ENCODE peak calls at places on chromosomes 3 and 15, in six cellular contexts. A is heart right ventricle, U is astrocyte, E is HFFc6, V is cardiac fibroblast, S is Panc1. M is an unnamed sample.

GRCh38 chr3:34207826-34208225 is 409.4 kb downstream of the PDCD6IP start:
- DNase-seq in A (no peak), U (peak), E (no peak), V (peak), S (no peak), M (no peak)

GRCh38 chr3:160003520-160004128 is 15.0 kb downstream of the IL12A start:
- DNase-seq in A (peak), U (peak), E (peak), V (peak), S (peak), M (peak)

GRCh38 chr3:193853511-193854219 is 260.7 kb downstream of the OPA1 start:
- DNase-seq in A (no peak), U (no peak), E (no peak), V (no peak), S (no peak), M (no peak)

GRCh38 chr3:18389108-18389733 is 35.9 kb downstream of the SATB1 start:
- DNase-seq in A (no peak), U (no peak), E (no peak), V (peak), S (no peak), M (peak)

GRCh38 chr3:142586803-142587406 is 8.4 kb upstream of the ATR start:
- DNase-seq in A (peak), U (peak), E (peak), V (peak), S (peak), M (no peak)

GRCh38 chr3:187568171-187568570 is 102.0 kb downstream of the SST start:
- DNase-seq in A (no peak), U (no peak), E (peak), V (peak), S (no peak), M (no peak)

GRCh38 chr3:42177068-42177800 is 86.1 kb downstream of the TRAK1 start:
- DNase-seq in A (no peak), U (no peak), E (no peak), V (no peak), S (no peak), M (no peak)

GRCh38 chr15:52798529-52799101 is 8.5 kb upstream of the ONECUT1 start:
- DNase-seq in A (no peak), U (no peak), E (no peak), V (no peak), S (no peak), M (no peak)

GRCh38 chr3:120072867-120073525 is 21.3 kb downstream of the GSK3B start:
- DNase-seq in A (no peak), U (no peak), E (no peak), V (no peak), S (no peak), M (no peak)
- TF ChIP-seq CTCF in A (no peak), U (no peak), E (peak), V (no peak), S (no peak), M (peak)

GRCh38 chr3:13393427-13394360 is 26.4 kb downstream of the NUP210 start:
- DNase-seq in A (no peak), U (no peak), E (no peak), V (no peak), S (no peak), M (no peak)

GRCh38 chr3:13388816-13389215 is 31.3 kb downstream of the NUP210 start:
- DNase-seq in A (no peak), U (no peak), E (no peak), V (no peak), S (no peak), M (no peak)

GRCh38 chr3:13394363-13394762 is 25.8 kb downstream of the NUP210 start:
- DNase-seq in A (no peak), U (no peak), E (no peak), V (no peak), S (no peak), M (no peak)

GRCh38 chr3:13389378-13389777 is 30.7 kb downstream of the NUP210 start:
- DNase-seq in A (no peak), U (no peak), E (no peak), V (no peak), S (no peak), M (no peak)

DNA sequence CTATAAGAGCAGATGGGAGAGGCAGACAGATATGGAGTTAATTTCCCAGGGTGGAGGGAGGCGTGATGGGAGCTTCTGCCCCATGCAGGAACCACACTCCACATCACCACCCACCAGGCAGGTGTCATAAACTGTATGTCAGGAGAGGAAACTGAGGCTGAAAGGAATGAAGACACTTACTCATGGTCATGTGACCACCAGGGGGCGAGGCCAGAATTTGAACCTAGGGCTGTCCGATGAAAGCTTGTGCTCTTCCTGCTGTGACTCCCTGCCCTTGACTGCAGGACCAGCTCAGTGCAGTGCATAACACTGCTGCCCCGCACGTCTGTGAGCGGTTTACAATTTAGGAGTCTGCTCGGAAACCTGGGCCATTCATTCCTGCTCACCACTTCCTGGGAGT is 28.8 kb downstream of the NUP210 start:
- DNase-seq in A (no peak), U (no peak), E (no peak), V (no peak), S (no peak), M (no peak)
- TF ChIP-seq CTCF in A (no peak), U (no peak), E (peak), V (no peak), S (no peak), M (no peak)

DNA sequence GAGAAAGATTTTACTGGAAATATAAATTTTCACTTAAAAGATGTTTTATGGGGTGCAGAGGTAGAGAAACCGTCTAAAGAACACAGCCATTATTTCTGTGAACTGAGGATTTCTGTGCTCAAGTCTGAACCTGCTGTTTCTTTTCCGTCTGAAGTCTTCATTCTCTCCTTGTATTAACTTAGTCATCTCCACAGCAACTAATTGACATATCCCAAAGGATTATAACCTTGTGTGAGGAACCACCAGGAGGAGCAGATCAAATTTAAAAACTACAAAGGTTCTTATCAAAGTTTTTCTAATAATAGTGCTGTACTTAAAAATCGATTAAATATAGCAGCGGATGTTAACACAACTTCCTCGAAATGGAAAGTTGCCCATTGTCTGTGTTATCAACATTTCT is 31.1 kb upstream of the ICE2 start:
- DNase-seq in A (no peak), U (no peak), E (no peak), V (no peak), S (no peak), M (no peak)
- TF ChIP-seq CTCF in A (no peak), U (no peak), E (no peak), V (no peak), S (no peak), M (no peak)

DNA sequence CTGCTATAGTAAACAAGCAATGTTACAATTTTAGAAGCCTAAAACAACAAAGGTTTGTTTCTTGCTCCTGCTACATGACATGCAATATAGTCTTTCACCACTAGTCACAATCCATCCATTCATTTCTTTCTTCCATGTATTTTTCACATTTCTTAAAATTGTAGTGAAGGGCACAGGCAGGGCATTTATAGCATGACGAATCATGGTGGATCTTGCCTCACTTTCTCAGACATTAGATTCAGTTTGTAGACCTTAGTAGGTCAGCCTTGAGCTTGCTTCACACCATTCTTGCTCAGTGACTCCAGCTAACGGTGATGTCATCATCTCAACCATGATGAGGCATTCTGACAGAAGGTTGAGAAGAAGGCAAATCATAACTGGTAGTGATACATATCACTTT is 546.8 kb downstream of the TBL1XR1 start:
- DNase-seq in A (no peak), U (peak), E (peak), V (no peak), S (no peak), M (no peak)
- TF ChIP-seq CTCF in A (no peak), U (no peak), E (peak), V (peak), S (peak), M (no peak)

GRCh38 chr3:171875923-171876412 is 32.8 kb downstream of the TMEM212 start:
- DNase-seq in A (no peak), U (peak), E (peak), V (peak), S (no peak), M (no peak)
- TF ChIP-seq CTCF in A (no peak), U (no peak), E (no peak), V (no peak), S (no peak), M (no peak)

DNA sequence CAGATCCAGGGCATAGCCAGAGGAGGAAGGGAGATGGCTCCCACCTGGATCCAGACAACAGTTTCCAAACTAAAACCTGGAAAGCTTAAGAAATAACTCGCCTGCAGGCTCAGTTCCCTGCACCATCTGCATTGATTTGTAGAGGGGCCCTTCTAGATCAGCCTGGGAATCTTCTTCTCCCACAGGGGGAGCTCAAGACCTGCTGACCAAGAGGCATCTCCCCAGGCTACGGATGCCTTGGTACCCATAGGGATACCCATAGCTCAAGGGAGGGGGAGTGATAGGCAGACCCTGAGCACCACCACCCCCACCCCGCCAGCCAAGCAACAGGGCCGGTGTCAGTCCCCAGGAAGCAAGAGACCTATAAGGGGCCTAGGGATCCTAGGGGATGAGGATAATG is 28.0 kb upstream of the DCLK3 start:
- DNase-seq in A (no peak), U (peak), E (peak), V (peak), S (peak), M (peak)
- TF ChIP-seq CTCF in A (peak), U (peak), E (peak), V (peak), S (peak), M (peak)

DNA sequence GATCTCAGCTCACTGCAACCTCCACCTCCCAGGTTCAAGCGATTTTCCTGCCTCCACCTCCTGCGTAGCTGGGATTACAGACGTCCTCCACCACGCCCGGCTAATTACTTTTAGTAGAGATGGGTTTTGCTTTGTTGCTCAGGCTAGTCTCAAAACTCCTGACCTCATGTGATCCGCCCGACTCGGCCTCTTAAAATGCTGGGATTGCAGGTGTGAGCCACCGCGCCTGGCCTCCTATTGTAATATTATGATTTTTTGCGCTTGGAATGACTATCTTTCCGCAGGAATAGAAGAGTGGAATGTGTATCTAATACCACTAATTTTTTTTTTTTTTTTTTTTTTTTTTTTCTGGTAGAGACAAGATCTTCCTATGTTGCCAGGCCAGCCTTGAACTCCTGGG is 1.8 kb downstream of the ARL8B start:
- DNase-seq in A (no peak), U (no peak), E (no peak), V (no peak), S (no peak), M (no peak)
- TF ChIP-seq CTCF in A (no peak), U (no peak), E (no peak), V (no peak), S (no peak), M (no peak)

DNA sequence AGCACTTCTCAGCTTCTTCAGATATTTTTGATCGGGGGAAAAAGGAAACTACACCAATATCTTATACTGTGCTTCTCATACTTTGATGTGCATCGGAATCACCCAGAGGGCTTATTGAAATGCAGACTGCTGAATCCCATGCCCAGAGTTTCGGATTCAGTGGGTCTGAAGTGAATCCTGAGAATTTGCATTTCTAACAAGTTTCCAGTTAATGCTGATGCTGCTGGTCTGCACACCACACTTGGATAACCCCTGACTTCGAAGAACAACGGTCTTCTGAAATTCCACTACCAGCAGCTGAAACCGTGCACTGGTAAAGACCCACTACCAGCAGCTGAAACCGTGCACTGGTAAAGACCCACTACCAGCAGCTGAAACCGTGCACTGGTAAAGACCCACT is 243.8 kb downstream of the NTRK3 start:
- DNase-seq in A (no peak), U (no peak), E (no peak), V (no peak), S (no peak), M (no peak)
- TF ChIP-seq CTCF in A (no peak), U (no peak), E (no peak), V (no peak), S (no peak), M (no peak)

GRCh38 chr15:101317473-101317872 is 22.4 kb upstream of the SNRPA1 start:
- DNase-seq in A (no peak), U (no peak), E (no peak), V (no peak), S (no peak), M (no peak)
- TF ChIP-seq CTCF in A (no peak), U (no peak), E (no peak), V (no peak), S (no peak), M (no peak)

M was measured in GM13976.